ENCODE peak calls at places on chromosomes 5 and 9, in seven cellular contexts. S is astrocyte, Q is neural crest cell, F is cardiac fibroblast, A is kidney glomerular epithelial cell, U is NCI-H2171 treated with DMSO at 0.1 percent for 48 hours, Z is RWPE1. E is an unnamed sample.

GRCh38 chr9:76898786-76899185 is 7.1 kb downstream of the PRUNE2 start:
- DNase-seq in S (no peak), Q (no peak), F (no peak), A (no peak), U (no peak), Z (no peak), E (no peak)

GRCh38 chr9:88538311-88539085 is 3.5 kb downstream of the NXNL2 start:
- DNase-seq in S (peak), Q (no peak), F (no peak), A (peak), U (no peak), Z (no peak), E (no peak)

GRCh38 chr5:36403601-36404311 is 102.1 kb upstream of the RANBP3L start:
- DNase-seq in S (peak), Q (no peak), F (peak), A (no peak), U (no peak), Z (no peak), E (no peak)

GRCh38 chr9:112505607-112506006 is 19.0 kb downstream of the KIAA1958 start:
- DNase-seq in S (no peak), Q (no peak), F (no peak), A (no peak), U (no peak), Z (no peak), E (no peak)

GRCh38 chr5:104412649-104413240 is 850.2 kb upstream of the NUDT12 start:
- DNase-seq in S (peak), Q (peak), F (peak), A (peak), U (peak), Z (peak), E (peak)

GRCh38 chr9:128218518-128219389 is 15.6 kb downstream of the DNM1 start:
- DNase-seq in S (peak), Q (peak), F (peak), A (peak), U (no peak), Z (peak), E (peak)

GRCh38 chr9:132942541-132943182 is 1.8 kb downstream of the TSC1 start:
- DNase-seq in S (peak), Q (no peak), F (peak), A (no peak), U (peak), Z (no peak), E (no peak)

GRCh38 chr9:123954921-123955320 is 25.0 kb upstream of the DENND1A start:
- DNase-seq in S (no peak), Q (no peak), F (peak), A (no peak), U (no peak), Z (no peak), E (no peak)

GRCh38 chr5:38473008-38473407 is 83.4 kb downstream of the LIFR start:
- DNase-seq in S (no peak), Q (no peak), F (peak), A (no peak), U (peak), Z (no peak), E (no peak)

GRCh38 chr5:149544199-149544472 is 7.1 kb downstream of the CSNK1A1 start:
- DNase-seq in S (no peak), Q (no peak), F (no peak), A (no peak), U (no peak), Z (no peak), E (no peak)

GRCh38 chr5:42970636-42971559 is 69.2 kb downstream of the ANXA2R start:
- DNase-seq in S (no peak), Q (no peak), F (no peak), A (no peak), U (no peak), Z (no peak), E (no peak)

GRCh38 chr9:112104401-112104800 is 70.7 kb downstream of the SUSD1 start:
- DNase-seq in S (no peak), Q (no peak), F (no peak), A (no peak), U (peak), Z (no peak), E (no peak)

GRCh38 chr9:137972355-137972987 is 94.9 kb downstream of the CACNA1B start:
- DNase-seq in S (no peak), Q (no peak), F (no peak), A (no peak), U (no peak), Z (no peak), E (no peak)

GRCh38 chr5:180333661-180334060 is 19.5 kb downstream of the GFPT2 start:
- DNase-seq in S (peak), Q (no peak), F (peak), A (peak), U (no peak), Z (peak), E (no peak)

GRCh38 chr5:149886060-149886459 is 58.5 kb downstream of the PDE6A start:
- DNase-seq in S (peak), Q (no peak), F (no peak), A (no peak), U (no peak), Z (no peak), E (no peak)

E was measured in globus pallidus.